ENCODE peak calls at places on chromosomes 2 and 18, in nine cellular contexts. X is fibroblast of lung, Q is lower lobe of right lung, F is OCI-LY7, J is heart right ventricle, I is heart left ventricle, M is A549, N is colonic mucosa, D is mammary epithelial cell. P is an unnamed sample.
A peak's percentile ranks its signal among the peaks of the same experiment; 100 is the strongest.

GRCh38 chr18:61554117-61554776 is 221.0 kb downstream of the CDH20 start:
- DNase-seq in X (no peak), Q (peak; percentile 48), F (no peak), J (no peak), I (peak; percentile 63), M (no peak), N (no peak), D (no peak), P (peak; percentile 34)

GRCh38 chr2:127365211-127365643 is 22.5 kb downstream of the MAP3K2 start:
- DNase-seq in X (no peak), Q (no peak), F (no peak), J (no peak), I (no peak), M (no peak), N (no peak), D (no peak), P (no peak)

GRCh38 chr2:145503511-145503910 is 983.6 kb upstream of the ZEB2 start:
- DNase-seq in X (no peak), Q (no peak), F (no peak), J (no peak), I (no peak), M (no peak), N (no peak), D (no peak), P (no peak)

GRCh38 chr18:44036500-44036899 is 644.2 kb upstream of the SETBP1 start:
- DNase-seq in X (peak; percentile 5), Q (peak; percentile 51), F (no peak), J (peak; percentile 8), I (peak; percentile 59), M (no peak), N (no peak), D (no peak), P (peak; percentile 72)

GRCh38 chr2:159054032-159054334 is 85.5 kb downstream of the TANC1 start:
- DNase-seq in X (no peak), Q (no peak), F (no peak), J (no peak), I (no peak), M (no peak), N (no peak), D (no peak), P (no peak)

GRCh38 chr2:176854062-176854461 is 358.5 kb upstream of the HNRNPA3 start:
- DNase-seq in X (no peak), Q (no peak), F (no peak), J (no peak), I (no peak), M (no peak), N (peak; percentile 24), D (no peak), P (no peak)

GRCh38 chr18:8375899-8376512 is 233.2 kb upstream of the RAB12 start:
- DNase-seq in X (no peak), Q (no peak), F (no peak), J (no peak), I (no peak), M (no peak), N (no peak), D (no peak), P (no peak)

GRCh38 chr2:61328707-61329251 is 142.1 kb downstream of the USP34 start:
- DNase-seq in X (no peak), Q (peak; percentile 58), F (no peak), J (no peak), I (no peak), M (peak; percentile 28), N (peak; percentile 24), D (peak; percentile 62), P (no peak)

GRCh38 chr2:28142403-28142802 is 250.3 kb upstream of the FOSL2 start:
- DNase-seq in X (peak; percentile 46), Q (no peak), F (no peak), J (no peak), I (no peak), M (no peak), N (no peak), D (no peak), P (no peak)

GRCh38 chr2:8821276-8822217 is 15.9 kb downstream of the KIDINS220 start:
- DNase-seq in X (peak; percentile 88), Q (no peak), F (no peak), J (peak; percentile 38), I (no peak), M (no peak), N (no peak), D (no peak), P (no peak)

GRCh38 chr2:164599954-164600589 is 21.2 kb downstream of the GRB14 start:
- DNase-seq in X (peak; percentile 47), Q (no peak), F (peak; percentile 62), J (peak; percentile 40), I (no peak), M (peak; percentile 87), N (peak; percentile 34), D (peak; percentile 70), P (peak; percentile 65)

GRCh38 chr2:9656270-9656766 is 25.5 kb upstream of the YWHAQ start:
- DNase-seq in X (peak; percentile 88), Q (no peak), F (no peak), J (no peak), I (no peak), M (peak; percentile 90), N (no peak), D (peak; percentile 96), P (no peak)

GRCh38 chr2:144747571-144747970 is 227.7 kb upstream of the ZEB2 start:
- DNase-seq in X (no peak), Q (no peak), F (peak; percentile 33), J (no peak), I (no peak), M (no peak), N (no peak), D (no peak), P (no peak)

GRCh38 chr18:46169464-46169941 is 65.3 kb downstream of the HAUS1 start:
- DNase-seq in X (peak; percentile 67), Q (no peak), F (no peak), J (no peak), I (no peak), M (peak; percentile 38), N (no peak), D (peak; percentile 73), P (no peak)

GRCh38 chr2:114784890-114785583 is 342.6 kb downstream of the DPP10 start:
- DNase-seq in X (no peak), Q (no peak), F (no peak), J (no peak), I (no peak), M (no peak), N (no peak), D (no peak), P (no peak)
- H3K4me1 ChIP-seq in X (no peaks in the 10 kb centered on the region), Q (no peaks in the 10 kb centered on the region), F (no peaks in the 10 kb centered on the region), J (no peaks in the 10 kb centered on the region), I (no peaks in the 10 kb centered on the region), M (no peaks in the 10 kb centered on the region), N (no peaks in the 10 kb centered on the region), D (no peaks in the 10 kb centered on the region), P (no peaks in the 10 kb centered on the region)

GRCh38 chr18:13431886-13432285 is 213.3 kb downstream of the LDLRAD4 start:
- DNase-seq in X (no peak), Q (no peak), F (no peak), J (no peak), I (no peak), M (no peak), N (no peak), D (no peak), P (no peak)
- TF ChIP-seq CTCF in X (no peak), Q (no peak), F (no peak), J (no peak), I (no peak), M (no peak), N (no peak), D (no peak), P (no peak)

DNA sequence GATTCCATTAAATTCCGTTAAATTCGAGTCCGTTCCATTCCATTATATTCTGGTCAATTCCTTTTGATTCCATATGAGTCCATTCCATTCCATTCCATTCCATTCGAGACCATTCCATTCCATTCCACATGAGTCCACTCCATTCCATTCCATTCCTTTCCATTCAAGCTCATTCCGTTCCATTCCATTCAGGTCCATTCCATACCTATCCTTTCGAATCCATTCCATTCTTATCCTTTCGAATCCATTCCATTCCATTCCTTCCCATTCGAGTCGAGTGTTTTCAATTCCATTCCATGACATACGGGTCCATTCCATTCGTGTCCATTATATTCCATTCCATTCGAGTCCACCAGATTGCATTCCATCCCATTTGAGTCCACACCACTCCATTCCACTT is 1127.4 kb downstream of the RPIA start:
- DNase-seq in X (no peak), Q (no peak), F (no peak), J (no peak), I (no peak), M (no peak), N (no peak), D (no peak), P (no peak)
- H3K9me3 ChIP-seq in X (peaks cover 15% of the 10 kb centered on the region), Q (peaks cover 17% of the 10 kb centered on the region), F (peaks cover 55% of the 10 kb centered on the region), J (no peaks in the 10 kb centered on the region), I (peaks cover 2% of the 10 kb centered on the region), M (peaks cover 24% of the 10 kb centered on the region), N (peaks cover 32% of the 10 kb centered on the region), D (peaks cover 77% of the 10 kb centered on the region), P (no peaks in the 10 kb centered on the region)

GRCh38 chr2:218999021-218999880 is 6.0 kb upstream of the CRYBA2 start:
- DNase-seq in X (no peak), Q (no peak), F (no peak), J (no peak), I (no peak), M (no peak), N (no peak), D (no peak), P (no peak)
- H3K4me1 ChIP-seq in X (no peaks in the 10 kb centered on the region), Q (peaks cover 34% of the 10 kb centered on the region), F (no peaks in the 10 kb centered on the region), J (peaks cover 33% of the 10 kb centered on the region), I (peaks cover 16% of the 10 kb centered on the region), M (peaks cover 17% of the 10 kb centered on the region), N (peaks cover 3% of the 10 kb centered on the region), D (peaks cover 22% of the 10 kb centered on the region), P (peaks cover 3% of the 10 kb centered on the region)

GRCh38 chr2:219206442-219207253 is at the start of gene ZFAND2B:
- DNase-seq in X (peak; percentile 90), Q (peak; percentile 97), F (peak; percentile 97), J (peak; percentile 94), I (peak; percentile 98), M (peak; percentile 91), N (peak; percentile 97), D (peak; percentile 93), P (peak; percentile 93)
- TF ChIP-seq CTCF in X (no peak), Q (no peak), F (no peak), J (no peak), I (no peak), M (no peak), N (no peak), D (no peak), P (no peak)